ENCODE peak calls at places on chromosomes 6 and 20, in ten cellular contexts. X is esophagus squamous epithelium, K is A549, Q is HepG2, V is vagina, M is breast epithelium, S is gastrocnemius medialis, J is uterus, Z is IMR-90, A is spleen. D is an unnamed sample.

GRCh38 chr6:98014791-98015201 is 731.8 kb upstream of the MMS22L start:
- DNase-seq in X (no peak), K (no peak), Q (no peak), V (no peak), M (no peak), S (no peak), J (no peak), Z (no peak), A (no peak), D (no peak)

GRCh38 chr20:42341654-42342053 is 723.5 kb upstream of the CHD6 start:
- DNase-seq in X (no peak), K (no peak), Q (no peak), V (no peak), M (no peak), S (no peak), J (no peak), Z (no peak), A (no peak), D (no peak)

GRCh38 chr6:37679539-37680476 is 17.9 kb downstream of the MDGA1 start:
- DNase-seq in X (no peak), K (no peak), Q (no peak), V (no peak), M (no peak), S (peak), J (no peak), Z (no peak), A (no peak), D (no peak)

GRCh38 chr20:33229843-33230242 is 6.0 kb upstream of the BPIFA1 start:
- DNase-seq in X (no peak), K (no peak), Q (peak), V (no peak), M (no peak), S (no peak), J (no peak), Z (no peak), A (no peak), D (no peak)

GRCh38 chr6:170047813-170048212 is 243.1 kb downstream of the DLL1 start:
- DNase-seq in X (no peak), K (no peak), Q (no peak), V (no peak), M (no peak), S (no peak), J (no peak), Z (no peak), A (peak), D (peak)

GRCh38 chr20:48708630-48709029 is 119.2 kb downstream of the PREX1 start:
- DNase-seq in X (no peak), K (no peak), Q (no peak), V (no peak), M (no peak), S (no peak), J (no peak), Z (no peak), A (peak), D (no peak)

GRCh38 chr6:36660771-36661471 is 17.6 kb upstream of the CDKN1A start:
- DNase-seq in X (no peak), K (no peak), Q (no peak), V (no peak), M (no peak), S (peak), J (no peak), Z (no peak), A (peak), D (peak)

GRCh38 chr6:45424628-45424955 is 46.9 kb upstream of the SUPT3H start:
- DNase-seq in X (no peak), K (no peak), Q (no peak), V (no peak), M (no peak), S (no peak), J (no peak), Z (no peak), A (no peak), D (no peak)

GRCh38 chr6:12504325-12504966 is 212.1 kb upstream of the PHACTR1 start:
- DNase-seq in X (no peak), K (no peak), Q (peak), V (no peak), M (no peak), S (no peak), J (no peak), Z (peak), A (no peak), D (no peak)

GRCh38 chr6:131629656-131630055 is 1.6 kb upstream of the MED23 start:
- DNase-seq in X (no peak), K (no peak), Q (no peak), V (no peak), M (no peak), S (no peak), J (no peak), Z (no peak), A (no peak), D (peak)

GRCh38 chr20:58408603-58409246 is 19.7 kb downstream of the VAPB start:
- DNase-seq in X (no peak), K (no peak), Q (peak), V (no peak), M (no peak), S (no peak), J (no peak), Z (no peak), A (no peak), D (no peak)

GRCh38 chr20:10074513-10074912 is 39.7 kb downstream of the ANKEF1 start:
- DNase-seq in X (no peak), K (peak), Q (peak), V (no peak), M (no peak), S (no peak), J (no peak), Z (peak), A (no peak), D (no peak)

GRCh38 chr20:49631856-49632418 is 64.0 kb upstream of the PTGIS start:
- DNase-seq in X (no peak), K (no peak), Q (no peak), V (no peak), M (no peak), S (no peak), J (no peak), Z (no peak), A (no peak), D (no peak)

DNA sequence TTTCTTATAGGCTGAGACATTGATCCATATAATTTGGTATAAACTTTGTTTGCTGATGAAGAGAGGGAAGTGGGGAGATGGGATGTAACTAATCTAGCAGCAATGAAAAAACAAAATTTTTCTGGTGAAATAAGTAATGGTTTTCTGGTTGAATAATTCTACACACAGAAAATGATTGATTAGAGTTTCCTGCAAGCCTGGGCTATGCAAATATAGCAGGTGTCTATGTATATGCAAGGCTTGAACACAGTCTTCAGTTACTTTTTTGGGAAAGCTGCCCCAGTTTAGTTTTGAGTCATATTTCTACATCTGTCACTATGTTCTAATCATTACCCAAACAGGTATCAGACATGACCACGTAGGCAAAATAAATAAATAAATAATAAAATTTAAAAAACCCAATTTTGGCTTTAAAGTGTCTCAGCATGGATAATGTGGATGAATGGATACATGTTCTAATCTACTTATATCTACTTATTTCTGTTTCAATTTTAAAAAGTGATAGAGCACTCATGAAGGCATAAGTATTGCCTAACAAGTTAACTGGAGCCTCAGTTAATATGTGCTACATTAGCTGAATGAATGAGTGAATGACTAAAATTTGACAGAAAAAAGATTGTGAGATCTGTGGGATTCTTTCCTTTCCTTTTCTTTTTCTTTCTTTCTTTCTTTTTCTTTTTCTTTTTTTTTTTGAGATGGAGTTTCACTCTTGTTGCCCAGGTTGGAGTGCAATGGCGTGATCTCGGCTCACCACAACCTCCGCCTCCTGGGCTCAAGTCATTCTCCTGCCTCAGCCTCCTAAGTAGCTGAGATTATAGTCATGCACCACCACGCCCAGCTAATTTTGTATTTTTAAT is 37.2 kb upstream of the TFB1M start:
- DNase-seq in X (no peak), K (no peak), Q (no peak), V (no peak), M (no peak), S (no peak), J (no peak), Z (no peak), A (no peak), D (no peak)
- H3K4me3 ChIP-seq in X (no peak), K (no peak), Q (no peak), V (no peak), M (no peak), S (no peak), J (no peak), Z (no peak), A (no peak), D (no peak)

GRCh38 chr20:44431118-44431501 is 44.6 kb upstream of the TTPAL start:
- DNase-seq in X (no peak), K (no peak), Q (no peak), V (no peak), M (no peak), S (no peak), J (no peak), Z (no peak), A (no peak), D (no peak)

GRCh38 chr20:44432618-44433577 is 42.8 kb upstream of the TTPAL start:
- DNase-seq in X (no peak), K (no peak), Q (no peak), V (no peak), M (no peak), S (no peak), J (no peak), Z (no peak), A (no peak), D (no peak)

GRCh38 chr20:44435630-44436335 is 39.9 kb upstream of the TTPAL start:
- DNase-seq in X (no peak), K (no peak), Q (peak), V (no peak), M (no peak), S (no peak), J (no peak), Z (no peak), A (no peak), D (no peak)

GRCh38 chr20:44431502-44432234 is 44.0 kb upstream of the TTPAL start:
- DNase-seq in X (no peak), K (no peak), Q (peak), V (no peak), M (no peak), S (no peak), J (no peak), Z (no peak), A (no peak), D (no peak)

DNA sequence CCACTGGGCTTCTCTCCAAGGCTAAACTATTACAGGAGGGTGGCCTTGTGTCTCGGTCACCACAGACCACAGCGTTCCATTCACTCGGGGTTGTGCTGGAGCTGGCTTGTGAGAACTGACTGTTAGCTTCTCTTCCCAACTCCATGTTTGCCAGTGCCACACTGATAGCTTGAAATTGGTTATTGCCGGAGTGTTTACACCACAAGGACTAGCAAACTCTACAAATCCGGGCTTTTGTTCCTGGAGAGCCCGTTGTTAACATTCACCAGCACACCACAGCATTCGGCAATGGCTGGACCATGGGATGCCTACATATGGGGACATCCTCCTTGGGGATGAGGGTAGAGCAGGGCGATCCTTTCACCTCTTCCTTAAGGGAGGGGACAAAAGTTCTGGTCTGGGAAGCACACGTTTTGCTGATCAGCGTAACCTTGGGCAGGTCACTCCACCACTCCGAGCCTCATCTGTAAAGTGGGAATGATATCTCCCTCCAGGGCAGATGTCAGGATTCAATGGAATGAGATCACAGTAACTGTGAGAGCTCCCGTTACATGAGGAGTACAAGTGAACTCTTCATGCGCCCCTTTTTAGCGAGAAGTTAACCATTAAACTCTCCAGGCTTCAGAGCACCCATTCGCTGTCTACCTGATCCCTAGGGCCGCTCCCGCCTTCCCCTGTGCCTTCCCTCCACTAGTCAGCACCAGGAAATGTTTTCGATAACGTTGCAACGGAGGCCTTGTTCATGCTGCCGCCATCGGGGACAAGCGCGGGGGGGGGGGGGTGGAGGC is 41.7 kb upstream of the TTPAL start:
- DNase-seq in X (no peak), K (no peak), Q (peak), V (no peak), M (no peak), S (no peak), J (no peak), Z (no peak), A (no peak), D (no peak)
- TF ChIP-seq POLR2A in X (no peak), K (no peak), Q (peak), V (no peak), M (no peak), S (no peak), J (no peak), Z (no peak), A (no peak), D (no peak)

GRCh38 chr6:111857674-111858337 is 15.4 kb downstream of the FYN start:
- DNase-seq in X (no peak), K (no peak), Q (no peak), V (no peak), M (no peak), S (no peak), J (no peak), Z (no peak), A (no peak), D (no peak)
- TF ChIP-seq CTCF in X (no peak), K (no peak), Q (no peak), V (no peak), M (no peak), S (no peak), J (no peak), Z (no peak), A (no peak), D (no peak)

GRCh38 chr6:41545174-41545702 is 943 bp upstream of the FOXP4 start:
- DNase-seq in X (no peak), K (peak), Q (no peak), V (no peak), M (no peak), S (no peak), J (no peak), Z (no peak), A (no peak), D (no peak)
- H3K4me3 ChIP-seq in X (peak), K (peak), Q (peak), V (peak), M (peak), S (peak), J (peak), Z (peak), A (peak), D (peak)